ENCODE peak calls at places on chromosomes 13 and 19, in five cellular contexts. W is lower lobe of right lung, L is pancreas, M is endodermal cell, H is fibroblast of lung. Q is an unnamed sample.

GRCh38 chr13:113846639-113847318 is 17.1 kb downstream of the GAS6 start:
- DNase-seq in M (peak; percentile 32), L (no peak), H (no peak), W (no peak), Q (peak; percentile 58)

GRCh38 chr19:29843180-29844051 is 31.6 kb downstream of the CCNE1 start:
- DNase-seq in H (no peak), M (peak; percentile 71), W (peak; percentile 52), L (peak; percentile 13), Q (peak; percentile 68)

GRCh38 chr13:26050568-26051230 is 1.1 kb downstream of the SHISA2 start:
- DNase-seq in W (peak; percentile 52), H (peak; percentile 48), L (no peak), M (peak; percentile 89), Q (peak; percentile 76)

GRCh38 chr19:3404324-3405260 is 38.2 kb downstream of the NFIC start:
- DNase-seq in H (peak; percentile 88), M (peak; percentile 60), W (peak; percentile 86), L (peak; percentile 94), Q (peak; percentile 91)

GRCh38 chr13:51841732-51842131 is 3.2 kb downstream of the TMEM272 start:
- DNase-seq in M (no peak), W (no peak), L (no peak), H (no peak), Q (no peak)

GRCh38 chr19:28609091-28609755 is 603.7 kb downstream of the UQCRFS1 start:
- DNase-seq in W (no peak), H (no peak), M (no peak), L (no peak), Q (no peak)

GRCh38 chr19:802888-803561 is 5.8 kb downstream of the PTBP1 start:
- DNase-seq in L (no peak), M (no peak), W (no peak), H (peak; percentile 40), Q (no peak)

GRCh38 chr19:42420055-42420544 is 7.1 kb downstream of the LIPE start:
- DNase-seq in H (peak; percentile 28), M (peak; percentile 81), W (peak; percentile 65), L (peak; percentile 42), Q (peak; percentile 78)

GRCh38 chr19:9309974-9310446 is 372 bp upstream of the ZNF699 start:
- DNase-seq in H (no peak), L (peak; percentile 72), M (peak; percentile 98), W (peak; percentile 94), Q (peak; percentile 94)

GRCh38 chr13:110541526-110541920 is 20.0 kb downstream of the RAB20 start:
- DNase-seq in H (peak; percentile 32), L (no peak), M (no peak), W (no peak), Q (no peak)

GRCh38 chr13:50809133-50810090 is 34.1 kb downstream of the DLEU7 start:
- DNase-seq in H (no peak), L (peak; percentile 23), W (no peak), M (no peak), Q (no peak)

GRCh38 chr19:14004619-14005380 is 1.3 kb downstream of the RFX1 start:
- DNase-seq in H (no peak), W (peak; percentile 77), M (no peak), L (peak; percentile 75), Q (peak; percentile 84)

GRCh38 chr13:23599083-23599925 is 29.1 kb downstream of the TNFRSF19 start:
- DNase-seq in M (peak; percentile 79), W (no peak), L (no peak), H (peak; percentile 32), Q (no peak)

GRCh38 chr13:43159007-43159406 is 135.6 kb downstream of the DNAJC15 start:
- DNase-seq in H (peak; percentile 80), L (no peak), M (no peak), W (no peak), Q (no peak)

GRCh38 chr19:42132851-42133528 is 744 bp upstream of the POU2F2 start:
- DNase-seq in L (peak; percentile 69), M (peak; percentile 95), H (no peak), W (peak; percentile 77), Q (peak; percentile 84)

GRCh38 chr13:96821381-96821780 is 172.9 kb downstream of the OXGR1 start:
- DNase-seq in M (no peak), L (no peak), W (no peak), H (peak; percentile 19), Q (no peak)

GRCh38 chr13:43132228-43132627 is 108.8 kb downstream of the DNAJC15 start:
- DNase-seq in W (no peak), M (peak; percentile 87), L (no peak), H (peak; percentile 54), Q (no peak)

GRCh38 chr19:10836478-10837325 is 690 bp upstream of the TMED1 start:
- DNase-seq in W (peak; percentile 92), M (no peak), L (peak; percentile 86), H (peak; percentile 77), Q (peak; percentile 94)

GRCh38 chr19:41702208-41702651 is 6.2 kb upstream of the CEACAM5 start:
- DNase-seq in H (peak; percentile 20), M (peak; percentile 10), L (no peak), W (no peak), Q (no peak)

GRCh38 chr13:107845911-107846310 is 369.4 kb downstream of the LIG4 start:
- DNase-seq in H (no peak), L (no peak), M (no peak), W (no peak), Q (no peak)
- H3K4me3 ChIP-seq in H (no peak overlapping the region), L (no peak overlapping the region), M (no peak overlapping the region), W (no peak overlapping the region), Q (no peak overlapping the region)

DNA sequence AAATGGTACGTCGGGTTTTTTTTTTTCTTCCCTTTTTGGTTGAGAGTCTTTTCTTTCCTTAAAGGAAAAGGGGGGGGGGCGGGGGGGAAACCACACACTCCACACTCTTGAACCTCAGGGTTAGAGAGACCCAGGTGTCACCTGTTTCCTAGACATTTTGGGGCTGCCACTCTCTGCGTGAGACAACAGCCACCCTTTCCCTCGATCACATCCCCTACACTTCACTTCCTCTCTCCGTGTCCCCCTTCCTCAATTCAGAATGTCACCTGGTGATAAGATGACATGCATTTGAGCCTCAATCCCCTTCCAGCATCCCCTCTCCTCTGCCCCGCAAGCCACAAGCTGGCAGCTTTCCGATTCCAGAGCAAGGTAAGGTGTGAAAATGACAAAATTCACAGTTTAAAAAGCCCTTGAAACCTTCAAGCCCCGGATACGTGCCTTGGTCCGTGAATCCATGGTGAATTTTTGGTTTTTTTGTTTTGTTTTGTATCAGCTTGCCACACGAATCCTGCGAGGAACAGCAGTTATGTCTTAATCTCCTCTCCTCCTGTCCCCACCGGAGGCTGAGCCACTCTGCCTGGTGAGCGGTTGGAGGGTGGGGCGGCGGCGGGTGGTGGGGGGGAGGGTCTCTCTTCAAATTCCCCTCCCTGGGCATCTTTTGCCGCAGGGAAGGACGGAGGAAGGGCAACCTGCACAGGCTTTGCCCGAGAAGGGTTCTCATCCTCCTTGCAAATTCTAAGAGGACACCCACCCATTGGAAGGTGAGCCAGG is 4.2 kb downstream of the PTPRS start:
- DNase-seq in H (no peak), M (no peak), W (no peak), L (no peak), Q (no peak)
- H3K27me3 ChIP-seq in H (peaks cover 20% of the 10 kb centered on the region), M (peaks cover 3% of the 10 kb centered on the region), W (peaks cover 68% of the 10 kb centered on the region), L (no peaks in the 10 kb centered on the region), Q (peaks cover 56% of the 10 kb centered on the region)

GRCh38 chr19:50897191-50897607 is 14.0 kb downstream of the KLK4 start:
- DNase-seq in L (no peak), M (no peak), H (no peak), W (no peak), Q (no peak)

GRCh38 chr19:50897612-50898011 is 13.6 kb downstream of the KLK4 start:
- DNase-seq in M (no peak), W (no peak), H (no peak), L (no peak), Q (no peak)

GRCh38 chr19:50898018-50898417 is 13.2 kb downstream of the KLK4 start:
- DNase-seq in W (no peak), L (no peak), H (no peak), M (no peak), Q (no peak)

GRCh38 chr19:50894478-50895356 is 16.5 kb downstream of the KLK4 start:
- DNase-seq in W (no peak), H (no peak), M (no peak), L (no peak), Q (no peak)

DNA sequence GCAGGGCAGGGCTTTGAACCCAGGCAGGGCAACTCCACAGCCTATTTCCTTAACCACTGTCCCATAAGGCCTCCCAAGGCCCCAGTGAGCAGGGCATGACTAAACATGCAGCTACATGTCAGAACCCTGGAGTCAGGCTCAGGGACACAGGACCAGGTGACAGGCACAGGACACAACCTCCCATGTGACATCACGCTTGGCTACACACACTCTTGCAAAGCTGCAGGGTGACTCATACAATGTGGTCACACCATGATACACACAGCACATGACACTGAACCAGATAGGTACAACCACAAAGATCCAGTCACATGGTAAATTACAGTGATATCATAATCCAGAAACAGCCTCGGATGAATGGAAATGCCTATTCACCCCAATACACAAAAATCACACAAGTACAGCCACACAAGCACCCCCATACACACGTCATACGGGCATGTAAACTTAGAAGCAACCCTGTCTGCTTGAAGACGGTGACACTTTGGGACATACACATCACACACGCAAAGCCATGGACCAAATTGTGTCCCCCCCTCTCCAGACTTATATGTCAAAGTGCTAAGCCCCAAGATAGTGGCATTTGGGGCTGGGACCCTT is 14.5 kb downstream of the KLK4 start:
- DNase-seq in L (peak; percentile 24), W (no peak), M (no peak), H (peak; percentile 12), Q (no peak)
- H3K27ac ChIP-seq in L (no peak overlapping the region), W (no peak overlapping the region), M (no peak overlapping the region), H (no peak overlapping the region), Q (no peak overlapping the region)

GRCh38 chr19:56222901-56223300 is 20.8 kb downstream of the ZSCAN5C start:
- DNase-seq in L (no peak), W (no peak), H (no peak), M (no peak), Q (no peak)

GRCh38 chr19:56211718-56212117 is 9.6 kb downstream of the ZSCAN5C start:
- DNase-seq in M (no peak), H (no peak), L (no peak), W (no peak), Q (no peak)

GRCh38 chr19:56221851-56222250 is 19.8 kb downstream of the ZSCAN5C start:
- DNase-seq in W (no peak), L (no peak), M (no peak), H (no peak), Q (no peak)

GRCh38 chr19:56217039-56217949 is 15.2 kb downstream of the ZSCAN5C start:
- DNase-seq in W (no peak), L (no peak), H (peak; percentile 39), M (peak; percentile 86), Q (no peak)
- H3K4me3 ChIP-seq in W (peak overlapping the region; percentile 49), L (no peak overlapping the region), H (peak overlapping the region; percentile 40), M (no peak overlapping the region), Q (peak overlapping the region; percentile 42)

GRCh38 chr19:47416667-47417033 is 2.7 kb downstream of the MEIS3 start:
- DNase-seq in L (no peak), M (no peak), W (peak; percentile 32), H (no peak), Q (no peak)

GRCh38 chr19:47415953-47416666 is 3.2 kb downstream of the MEIS3 start:
- DNase-seq in M (no peak), W (peak; percentile 25), L (no peak), H (no peak), Q (no peak)

GRCh38 chr19:47417107-47417745 is 2.1 kb downstream of the MEIS3 start:
- DNase-seq in L (no peak), H (no peak), M (no peak), W (peak; percentile 30), Q (no peak)

GRCh38 chr19:47413941-47414340 is 5.4 kb downstream of the MEIS3 start:
- DNase-seq in M (no peak), L (no peak), H (no peak), W (peak; percentile 33), Q (no peak)

GRCh38 chr19:47414469-47414868 is 4.9 kb downstream of the MEIS3 start:
- DNase-seq in L (no peak), H (no peak), W (no peak), M (peak; percentile 79), Q (no peak)
- H3K27me3 ChIP-seq in L (no peaks in the 10 kb centered on the region), H (peaks cover 9% of the 10 kb centered on the region), W (peaks cover 34% of the 10 kb centered on the region), M (no peaks in the 10 kb centered on the region), Q (peaks cover 20% of the 10 kb centered on the region)

Q was measured in upper lobe of right lung.